ENCODE peak calls at places on chromosome 21, in six cellular contexts. O is CD8-positive, alpha-beta memory T cell; S is MCF 10A; H is Kasumi-1; N is cerebellar cortex; Z is HFF-Myc. Y is an unnamed sample.

GRCh38 chr21:44858291-44858690 is 15.2 kb downstream of the PTTG1IP start:
- DNase-seq in O (no peak), S (no peak), H (no peak), N (no peak), Z (no peak), Y (no peak)

GRCh38 chr21:38631676-38632075 is 133.4 kb upstream of the ERG start:
- DNase-seq in O (no peak), S (peak), H (no peak), N (no peak), Z (no peak), Y (no peak)

GRCh38 chr21:15688809-15689208 is 41.0 kb upstream of the USP25 start:
- DNase-seq in O (peak), S (peak), H (no peak), N (no peak), Z (no peak), Y (no peak)

GRCh38 chr21:17585875-17586450 is 26.7 kb downstream of the BTG3 start:
- DNase-seq in O (peak), S (peak), H (peak), N (peak), Z (peak), Y (peak)

GRCh38 chr21:39430954-39431353 is 14.6 kb downstream of the LCA5L start:
- DNase-seq in O (no peak), S (no peak), H (no peak), N (no peak), Z (no peak), Y (no peak)

GRCh38 chr21:28805885-28806284 is 186.8 kb downstream of the LTN1 start:
- DNase-seq in O (no peak), S (peak), H (no peak), N (no peak), Z (peak), Y (peak)

GRCh38 chr21:34807881-34808568 is 139.2 kb downstream of the CLIC6 start:
- DNase-seq in O (peak), S (peak), H (peak), N (no peak), Z (peak), Y (peak)

GRCh38 chr21:22544747-22545146 is 1546.5 kb downstream of the NCAM2 start:
- DNase-seq in O (no peak), S (no peak), H (no peak), N (no peak), Z (no peak), Y (no peak)

GRCh38 chr21:41598561-41599511 is 90.9 kb upstream of the TMPRSS2 start:
- DNase-seq in O (no peak), S (no peak), H (no peak), N (no peak), Z (no peak), Y (no peak)

GRCh38 chr21:42111470-42111743 is 40.3 kb downstream of the UMODL1 start:
- DNase-seq in O (no peak), S (no peak), H (no peak), N (no peak), Z (no peak), Y (no peak)

GRCh38 chr21:28018741-28019669 is 973.7 kb downstream of the LTN1 start:
- DNase-seq in O (no peak), S (peak), H (no peak), N (no peak), Z (no peak), Y (no peak)

GRCh38 chr21:32930673-32931072 is 95.1 kb upstream of the OLIG2 start:
- DNase-seq in O (no peak), S (no peak), H (no peak), N (no peak), Z (no peak), Y (no peak)

GRCh38 chr21:39319814-39320332 is 6.4 kb upstream of the BRWD1 start:
- DNase-seq in O (no peak), S (no peak), H (no peak), N (no peak), Z (no peak), Y (no peak)

GRCh38 chr21:43211085-43212071 is 42.6 kb downstream of the CRYAA start:
- DNase-seq in O (no peak), S (no peak), H (no peak), N (no peak), Z (no peak), Y (no peak)

GRCh38 chr21:39386194-39386593 is 37.3 kb upstream of the HMGN1 start:
- DNase-seq in O (no peak), S (no peak), H (no peak), N (peak), Z (no peak), Y (no peak)

GRCh38 chr21:43600642-43601397 is 58.5 kb downstream of the HSF2BP start:
- DNase-seq in O (no peak), S (peak), H (no peak), N (no peak), Z (no peak), Y (no peak)

GRCh38 chr21:45405271-45405818 is 380 bp downstream of the COL18A1 start:
- DNase-seq in O (no peak), S (no peak), H (no peak), N (no peak), Z (no peak), Y (no peak)

GRCh38 chr21:23452384-23453083 is 2154.7 kb downstream of the MRPL39 start:
- DNase-seq in O (no peak), S (no peak), H (peak), N (no peak), Z (no peak), Y (no peak)

GRCh38 chr21:42398130-42398394 is 2.2 kb upstream of the TMPRSS3 start:
- DNase-seq in O (no peak), S (no peak), H (no peak), N (no peak), Z (no peak), Y (no peak)

GRCh38 chr21:36579898-36580297 is 100.0 kb upstream of the CLDN14 start:
- DNase-seq in O (no peak), S (no peak), H (no peak), N (no peak), Z (no peak), Y (no peak)

GRCh38 chr21:39055167-39055767 is 128.0 kb downstream of the PSMG1 start:
- DNase-seq in O (no peak), S (no peak), H (no peak), N (no peak), Z (no peak), Y (no peak)

GRCh38 chr21:42480736-42481135 is 15.3 kb downstream of the RSPH1 start:
- DNase-seq in O (no peak), S (no peak), H (no peak), N (no peak), Z (no peak), Y (no peak)

GRCh38 chr21:26833460-26833939 is 11.7 kb downstream of the ADAMTS1 start:
- DNase-seq in O (no peak), S (peak), H (no peak), N (no peak), Z (no peak), Y (no peak)

GRCh38 chr21:43645414-43645891 is 13.8 kb downstream of the HSF2BP start:
- DNase-seq in O (no peak), S (peak), H (peak), N (peak), Z (peak), Y (no peak)

GRCh38 chr21:27734146-27734545 is 767.3 kb upstream of the ADAMTS5 start:
- DNase-seq in O (no peak), S (no peak), H (no peak), N (no peak), Z (peak), Y (peak)

GRCh38 chr21:20253261-20253660 is 744.9 kb upstream of the NCAM2 start:
- DNase-seq in O (no peak), S (no peak), H (no peak), N (no peak), Z (no peak), Y (no peak)

GRCh38 chr21:46065215-46065992 is 32.5 kb upstream of the COL6A2 start:
- DNase-seq in O (no peak), S (no peak), H (peak), N (no peak), Z (no peak), Y (no peak)

GRCh38 chr21:44969965-44970755 is 30.3 kb downstream of the SLX9 start:
- DNase-seq in O (peak), S (no peak), H (peak), N (no peak), Z (no peak), Y (no peak)

GRCh38 chr21:38921511-38922215 is 115.9 kb downstream of the ETS2 start:
- DNase-seq in O (no peak), S (peak), H (no peak), N (no peak), Z (no peak), Y (no peak)

Y was measured in AG09319.